ENCODE peak calls at places on chromosomes 11 and 22, in four cellular contexts. I is GM12878, X is HL-60, R is K562. K is an unnamed sample.
A peak's percentile ranks its signal among the peaks of the same experiment; 100 is the strongest.

GRCh38 chr11:35138949-35139881 is at the start of gene CD44:
- DNase-seq in X (peak; percentile 58), I (no peak), R (peak; percentile 41), K (peak; percentile 67)

GRCh38 chr11:67303989-67304411 is 670 bp downstream of the SSH3 start:
- DNase-seq in X (no peak), R (no peak), I (no peak), K (no peak)

GRCh38 chr11:124894606-124895430 is 2.8 kb downstream of the ROBO4 start:
- DNase-seq in I (no peak), R (no peak), X (no peak), K (no peak)

GRCh38 chr11:101436511-101437142 is 147.2 kb downstream of the TRPC6 start:
- DNase-seq in I (no peak), R (peak; percentile 17), X (peak; percentile 6), K (no peak)

GRCh38 chr22:44199866-44200265 is 19.1 kb downstream of the PARVG start:
- DNase-seq in R (no peak), X (no peak), I (no peak), K (no peak)

GRCh38 chr11:2093575-2094353 is 45.4 kb downstream of the IGF2 start:
- DNase-seq in R (no peak), X (no peak), I (no peak), K (no peak)

GRCh38 chr22:32644252-32645100 is 157.0 kb upstream of the TIMP3 start:
- DNase-seq in R (no peak), X (no peak), I (no peak), K (no peak)

GRCh38 chr22:50723991-50724390 is 14.0 kb upstream of the ACR start:
- DNase-seq in X (peak; percentile 34), I (no peak), R (no peak), K (no peak)

GRCh38 chr22:46737105-46737975 is 712 bp downstream of the CERK start:
- DNase-seq in X (peak; percentile 68), I (no peak), R (peak; percentile 54), K (peak; percentile 70)

GRCh38 chr11:114395776-114396175 is 4.5 kb downstream of the C11orf71 start:
- DNase-seq in R (peak; percentile 11), I (no peak), X (no peak), K (no peak)

GRCh38 chr11:26761382-26761781 is 39.5 kb upstream of the SLC5A12 start:
- DNase-seq in R (no peak), X (no peak), I (no peak), K (no peak)

GRCh38 chr22:26139320-26139719 is 29.9 kb upstream of the SEZ6L start:
- DNase-seq in X (no peak), R (no peak), I (no peak), K (no peak)

GRCh38 chr11:41201156-41201555 is 258.3 kb downstream of the LRRC4C start:
- DNase-seq in X (peak; percentile 32), R (peak; percentile 5), I (no peak), K (peak; percentile 5)

GRCh38 chr11:103396237-103396636 is 287.0 kb downstream of the DYNC2H1 start:
- DNase-seq in X (no peak), R (no peak), I (no peak), K (no peak)

GRCh38 chr11:57541099-57541670 is 3.8 kb downstream of the SMTNL1 start:
- DNase-seq in R (no peak), X (no peak), I (no peak), K (no peak)

GRCh38 chr11:34234086-34234740 is 123.6 kb downstream of the ABTB2 start:
- DNase-seq in I (peak; percentile 88), X (no peak), R (peak; percentile 49), K (peak; percentile 38)

GRCh38 chr11:130220311-130221030 is 60.9 kb downstream of the ST14 start:
- DNase-seq in X (no peak), R (no peak), I (no peak), K (no peak)

GRCh38 chr11:121334973-121335711 is 42.6 kb downstream of the SC5D start:
- DNase-seq in I (no peak), R (no peak), X (no peak), K (no peak)

GRCh38 chr22:27318516-27318915 is 483.0 kb downstream of the MN1 start:
- DNase-seq in I (no peak), X (no peak), R (no peak), K (no peak)

GRCh38 chr22:23909258-23909898 is 15.2 kb downstream of the MIF start:
- DNase-seq in X (no peak), I (no peak), R (no peak), K (no peak)

GRCh38 chr22:45867906-45868555 is 108.9 kb downstream of the WNT7B start:
- DNase-seq in I (no peak), X (no peak), R (no peak), K (no peak)

GRCh38 chr22:26610072-26610958 is 7.5 kb downstream of the CRYBB1 start:
- DNase-seq in R (no peak), X (no peak), I (peak; percentile 93), K (peak; percentile 65)

GRCh38 chr11:121932646-121933185 is 183.3 kb downstream of the BLID start:
- DNase-seq in R (no peak), I (no peak), X (no peak), K (no peak)

GRCh38 chr11:102589047-102589459 is 36.1 kb downstream of the MMP20 start:
- DNase-seq in I (peak; percentile 78), R (no peak), X (peak; percentile 65), K (no peak)

GRCh38 chr22:46993626-46994025 is 231.2 kb downstream of the TBC1D22A start:
- DNase-seq in R (no peak), X (no peak), I (no peak), K (no peak)

GRCh38 chr11:117020873-117021564 is 77.2 kb downstream of the SIK3 start:
- DNase-seq in I (no peak), R (no peak), X (peak; percentile 14), K (no peak)

GRCh38 chr22:31346255-31346732 is at the start of gene PATZ1:
- DNase-seq in R (peak; percentile 66), I (no peak), X (peak; percentile 91), K (peak; percentile 79)

GRCh38 chr22:31973739-31974138 is 29.4 kb downstream of the YWHAH start:
- DNase-seq in I (no peak), R (no peak), X (no peak), K (no peak)

GRCh38 chr11:99534812-99535211 is 514.1 kb downstream of the CNTN5 start:
- DNase-seq in R (no peak), X (no peak), I (no peak), K (no peak)

GRCh38 chr11:1497600-1497999 is 11.0 kb upstream of the MOB2 start:
- DNase-seq in R (no peak), I (no peak), X (no peak), K (no peak)

DNA sequence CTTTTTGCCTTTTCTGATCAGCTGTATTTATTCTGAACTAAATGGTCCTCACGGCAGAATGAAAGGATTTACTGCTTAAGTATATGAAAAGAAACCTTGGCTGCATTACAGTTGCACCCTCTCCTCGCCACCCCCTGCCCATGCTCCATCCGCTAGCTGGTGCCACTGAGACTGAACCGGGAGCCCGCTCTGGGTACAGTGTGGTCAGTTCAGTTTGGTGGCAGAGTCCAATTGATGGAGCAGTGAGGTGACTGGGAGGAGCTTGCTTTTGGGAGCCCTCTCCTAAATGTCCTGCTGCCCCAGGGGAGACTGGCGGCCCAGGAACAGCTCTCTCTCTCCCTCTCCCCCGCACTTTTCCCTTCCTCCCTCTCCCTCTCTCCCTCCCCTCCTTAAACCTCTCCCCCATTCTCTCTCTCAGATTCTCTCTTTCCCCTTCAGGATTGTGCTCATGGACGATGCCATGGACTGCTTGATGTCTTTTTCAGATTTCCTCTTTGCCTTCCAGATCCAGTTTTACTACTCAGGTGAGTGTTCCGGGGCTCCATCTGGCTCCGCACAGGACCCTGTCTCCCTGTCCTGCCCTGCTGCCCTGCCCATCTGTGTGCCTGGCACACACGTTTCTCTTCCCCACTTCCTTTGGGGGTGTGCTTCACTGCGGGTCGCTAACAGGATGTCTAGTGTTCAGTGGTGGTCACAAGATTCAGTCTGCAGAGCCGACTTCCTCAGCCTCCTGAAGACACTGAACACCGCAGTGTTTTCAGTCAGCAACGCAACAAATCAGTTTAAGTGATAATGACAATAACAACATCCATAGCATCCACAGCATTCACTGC is 21.7 kb downstream of the ARFGAP2 start:
- DNase-seq in I (no peak), R (no peak), X (no peak), K (no peak)
- TF ChIP-seq SPI1 in I (no peak), R (no peak), X (no peak), K (no peak)

GRCh38 chr11:65888163-65888814 is at the start of gene FIBP:
- DNase-seq in I (peak; percentile 83), X (peak; percentile 98), R (peak; percentile 98), K (peak; percentile 97)

GRCh38 chr11:65892661-65893317 is 2.3 kb downstream of the CCDC85B start:
- DNase-seq in I (no peak), R (no peak), X (no peak), K (no peak)

GRCh38 chr11:65894034-65894591 is 3.6 kb downstream of the CCDC85B start:
- DNase-seq in I (no peak), X (peak; percentile 69), R (no peak), K (no peak)

GRCh38 chr11:65890324-65891179 is at the start of gene CCDC85B:
- DNase-seq in R (peak; percentile 97), I (peak; percentile 77), X (peak; percentile 97), K (peak; percentile 86)

GRCh38 chr11:65891180-65892136 is 985 bp downstream of the CCDC85B start:
- DNase-seq in R (peak; percentile 73), I (no peak), X (no peak), K (no peak)
- TF ChIP-seq SPI1 in R (no peak), I (no peak), X (no peak), K (no peak)

DNA sequence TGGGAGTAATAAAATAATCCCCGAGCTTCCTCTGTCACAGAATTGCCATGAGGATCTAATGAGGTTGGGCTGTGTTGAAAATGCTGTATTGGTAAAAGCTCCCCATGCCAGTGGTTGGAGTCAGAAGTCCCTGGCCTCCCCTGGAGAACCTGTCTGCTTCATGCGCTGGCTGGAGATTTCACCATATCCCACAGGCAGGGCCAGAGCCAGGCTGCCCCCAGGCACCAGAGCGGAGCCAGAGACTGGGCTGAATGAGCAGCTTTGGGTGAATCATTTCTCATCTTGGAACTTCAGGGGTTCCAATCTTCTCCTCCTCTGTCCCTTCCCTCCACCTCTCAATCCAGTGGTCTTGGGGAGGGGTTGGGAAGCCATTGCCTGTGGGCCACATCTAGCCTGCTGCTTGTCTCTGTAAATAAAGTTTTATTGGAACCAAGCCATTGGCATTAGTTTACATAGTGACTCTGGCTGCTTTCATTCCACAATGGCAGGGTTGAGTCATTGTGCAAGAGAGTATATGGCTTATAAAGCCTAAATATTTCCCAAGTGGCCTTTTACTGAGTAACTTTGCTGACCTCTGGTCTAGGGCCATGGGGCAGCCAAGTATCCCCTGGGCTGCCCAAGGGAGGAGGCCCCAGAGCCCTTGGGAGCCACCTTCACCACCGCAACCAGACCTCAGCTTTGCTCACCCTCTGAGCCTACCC is 35.2 kb downstream of the LRRC10B start:
- DNase-seq in I (no peak), R (no peak), X (no peak), K (no peak)
- TF ChIP-seq SPI1 in I (no peak), R (no peak), X (no peak), K (no peak)

DNA sequence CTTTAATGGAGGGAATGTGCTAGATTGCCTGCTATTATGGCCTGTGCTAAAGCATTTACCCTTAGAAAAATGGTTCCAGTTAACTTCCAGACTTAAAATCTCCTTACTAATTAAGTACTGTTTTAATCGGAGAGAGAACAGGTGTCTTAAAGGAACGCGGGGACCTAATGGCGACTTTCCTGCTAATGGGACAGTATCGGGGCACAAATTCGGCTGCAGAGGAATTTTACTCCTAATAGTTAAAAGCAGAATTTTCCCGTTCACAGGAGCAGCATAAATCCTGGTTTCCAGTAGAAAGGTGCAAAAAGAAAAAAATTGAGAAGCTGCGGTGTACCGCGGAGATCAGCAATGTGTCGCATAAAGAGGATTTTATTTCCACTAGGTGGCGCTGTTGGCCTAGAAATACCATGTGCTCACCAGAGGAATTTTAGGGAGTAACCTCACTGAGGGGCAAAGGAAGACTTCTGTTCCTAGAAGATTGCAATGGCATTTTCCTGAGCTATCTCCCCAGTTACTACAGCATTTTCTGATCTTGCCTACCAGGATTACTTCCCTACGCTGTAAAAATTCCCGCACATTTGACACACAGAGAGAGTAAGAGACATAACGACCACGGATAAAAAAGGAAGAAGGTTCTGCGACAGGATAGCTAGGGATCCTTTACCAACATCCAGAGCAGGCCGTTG is 44.5 kb downstream of the ZNF280B start:
- DNase-seq in I (no peak), R (peak; percentile 97), X (peak; percentile 68), K (peak; percentile 29)
- TF ChIP-seq SPI1 in I (no peak), R (no peak), X (no peak), K (no peak)